ENCODE peak calls at places on chromosome 16, in five cellular contexts. H is IMR-90, N is mesendoderm, P is H9, Z is neuronal stem cell. X is an unnamed sample.

GRCh38 chr16:85286970-85287814 is 174.9 kb upstream of the CIBAR2 start:
- DNase-seq in Z (no peak), H (peak; percentile 65), P (no peak), N (no peak), X (peak; percentile 79)

GRCh38 chr16:59604331-59604730 is 870.2 kb upstream of the GOT2 start:
- DNase-seq in Z (no peak), H (peak; percentile 4), P (no peak), N (no peak), X (no peak)

GRCh38 chr16:67926181-67926742 is 5.4 kb downstream of the CTRL start:
- DNase-seq in Z (no peak), N (peak; percentile 36), P (no peak), H (peak; percentile 30), X (no peak)

GRCh38 chr16:86713021-86713631 is 134.8 kb downstream of the FOXL1 start:
- DNase-seq in H (no peak), N (no peak), P (no peak), Z (no peak), X (no peak)

GRCh38 chr16:56600398-56600999 is 7.9 kb upstream of the MT2A start:
- DNase-seq in N (peak; percentile 55), P (no peak), Z (no peak), H (peak; percentile 66), X (peak; percentile 59)

GRCh38 chr16:47713225-47713595 is 252.1 kb downstream of the PHKB start:
- DNase-seq in H (peak; percentile 95), Z (no peak), N (no peak), P (no peak), X (peak; percentile 82)

GRCh38 chr16:17211797-17212196 is 259.0 kb downstream of the XYLT1 start:
- DNase-seq in H (no peak), Z (peak; percentile 36), N (peak; percentile 87), P (peak; percentile 70), X (no peak)

GRCh38 chr16:89402962-89403361 is 87.4 kb downstream of the ANKRD11 start:
- DNase-seq in Z (no peak), P (no peak), H (no peak), N (no peak), X (no peak)

GRCh38 chr16:50881331-50881830 is 139.5 kb downstream of the CYLD start:
- DNase-seq in P (peak; percentile 17), H (no peak), Z (no peak), N (peak; percentile 66), X (no peak)

GRCh38 chr16:11188801-11189740 is 66.9 kb downstream of the SOCS1 start:
- DNase-seq in N (no peak), P (no peak), H (no peak), Z (no peak), X (no peak)

GRCh38 chr16:61007694-61008093 is 1028.5 kb downstream of the CDH8 start:
- DNase-seq in P (no peak), H (no peak), Z (no peak), N (no peak), X (no peak)

GRCh38 chr16:81779540-81780320 is 639 bp downstream of the PLCG2 start:
- DNase-seq in H (no peak), P (no peak), Z (no peak), N (no peak), X (peak; percentile 18)

GRCh38 chr16:28977703-28978641 is 3.4 kb downstream of the SPNS1 start:
- DNase-seq in H (no peak), Z (no peak), N (peak; percentile 47), P (peak; percentile 66), X (no peak)

GRCh38 chr16:66695474-66695934 is 1.0 kb downstream of the CMTM4 start:
- DNase-seq in N (no peak), P (no peak), H (no peak), Z (no peak), X (no peak)

GRCh38 chr16:24971718-24972117 is 43.5 kb downstream of the ARHGAP17 start:
- DNase-seq in Z (no peak), H (no peak), P (no peak), N (no peak), X (no peak)

GRCh38 chr16:77993586-77993985 is 28.8 kb upstream of the CLEC3A start:
- DNase-seq in Z (no peak), H (peak; percentile 35), N (peak; percentile 86), P (no peak), X (peak; percentile 78)

GRCh38 chr16:72094266-72094610 is 591 bp downstream of the DHX38 start:
- DNase-seq in P (no peak), Z (no peak), N (peak; percentile 49), H (no peak), X (no peak)

GRCh38 chr16:22641030-22641671 is 130.5 kb downstream of the NPIPB5 start:
- DNase-seq in Z (peak; percentile 38), H (peak; percentile 49), N (peak; percentile 50), P (peak; percentile 60), X (peak; percentile 19)

GRCh38 chr16:22206847-22207714 is 1.0 kb downstream of the EEF2K start:
- DNase-seq in H (peak; percentile 57), P (peak; percentile 50), N (no peak), Z (no peak), X (peak; percentile 57)

GRCh38 chr16:76345093-76345735 is 68.0 kb downstream of the CNTNAP4 start:
- DNase-seq in P (no peak), Z (no peak), N (peak; percentile 59), H (no peak), X (peak; percentile 91)

GRCh38 chr16:21205303-21205702 is 6.1 kb downstream of the ZP2 start:
- DNase-seq in P (no peak), Z (no peak), N (no peak), H (no peak), X (no peak)

GRCh38 chr16:68229431-68230175 is 6.3 kb downstream of the ESRP2 start:
- DNase-seq in Z (no peak), N (peak; percentile 65), H (peak; percentile 65), P (peak; percentile 55), X (peak; percentile 69)

GRCh38 chr16:3819741-3820724 is 60.5 kb downstream of the CREBBP start:
- DNase-seq in H (peak; percentile 97), P (no peak), N (no peak), Z (no peak), X (peak; percentile 83)

GRCh38 chr16:3824121-3824795 is 56.3 kb downstream of the CREBBP start:
- DNase-seq in P (no peak), H (no peak), Z (no peak), N (no peak), X (no peak)

GRCh38 chr16:3825103-3825502 is 55.4 kb downstream of the CREBBP start:
- DNase-seq in P (no peak), H (peak; percentile 45), Z (no peak), N (no peak), X (peak; percentile 47)

GRCh38 chr16:3823427-3823826 is 57.1 kb downstream of the CREBBP start:
- DNase-seq in N (no peak), Z (no peak), P (no peak), H (no peak), X (no peak)

GRCh38 chr16:3822366-3823045 is 58.0 kb downstream of the CREBBP start:
- DNase-seq in N (no peak), H (peak; percentile 20), P (no peak), Z (no peak), X (no peak)
- H3K4ac ChIP-seq in N (no peak overlapping the region), H (no peak overlapping the region), P (no peak overlapping the region), Z (no peak overlapping the region), X (no peak overlapping the region)

GRCh38 chr16:73145166-73145565 is 97.2 kb upstream of the ZFHX3 start:
- DNase-seq in N (no peak), Z (no peak), P (no peak), H (no peak), X (no peak)
- H2BK5ac ChIP-seq in N (no peak overlapping the region), Z (no peak overlapping the region), P (no peak overlapping the region), H (no peak overlapping the region), X (no peak overlapping the region)

GRCh38 chr16:74734361-74735161 is 33.9 kb upstream of the MLKL start:
- DNase-seq in Z (peak; percentile 40), P (peak; percentile 76), N (peak; percentile 74), H (no peak), X (no peak)

GRCh38 chr16:74736531-74737157 is 36.0 kb upstream of the MLKL start:
- DNase-seq in H (no peak), Z (no peak), N (peak; percentile 58), P (no peak), X (no peak)

GRCh38 chr16:74735554-74735953 is 34.9 kb upstream of the MLKL start:
- DNase-seq in Z (no peak), H (no peak), N (no peak), P (no peak), X (no peak)

GRCh38 chr16:74732951-74733350 is 32.3 kb upstream of the MLKL start:
- DNase-seq in N (no peak), Z (no peak), H (no peak), P (peak; percentile 24), X (no peak)

DNA sequence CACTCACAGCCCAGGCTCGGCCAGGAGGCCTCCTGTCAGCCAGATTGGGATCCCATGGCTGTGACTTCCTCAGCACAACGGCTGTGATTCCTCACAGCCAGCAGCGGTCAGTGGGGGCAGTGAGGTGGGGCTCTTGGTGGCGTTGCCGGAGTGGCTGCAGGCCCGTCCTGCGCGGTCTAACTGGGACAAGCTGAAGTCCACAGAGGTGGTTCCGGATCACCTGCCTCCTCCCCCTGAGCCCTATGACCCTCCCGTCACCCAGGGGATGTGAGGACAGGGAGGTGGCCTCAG is 34.4 kb upstream of the MLKL start:
- DNase-seq in Z (no peak), P (peak; percentile 28), H (no peak), N (no peak), X (no peak)
- H4K8ac ChIP-seq in Z (no peak overlapping the region), P (no peak overlapping the region), H (peak overlapping the region; percentile 43), N (no peak overlapping the region), X (no peak overlapping the region)

GRCh38 chr16:1537138-1537577 is 3.7 kb downstream of the TMEM204 start:
- DNase-seq in N (no peak), P (no peak), Z (no peak), H (no peak), X (no peak)

GRCh38 chr16:1533443-1533951 is at the start of gene TMEM204:
- DNase-seq in Z (no peak), N (peak; percentile 55), H (peak; percentile 78), P (no peak), X (peak; percentile 72)

GRCh38 chr16:1536601-1537000 is 3.1 kb downstream of the TMEM204 start:
- DNase-seq in H (no peak), N (no peak), Z (no peak), P (no peak), X (no peak)

GRCh38 chr16:1534021-1535020 is 855 bp downstream of the TMEM204 start:
- DNase-seq in H (peak; percentile 11), P (no peak), N (no peak), Z (no peak), X (no peak)

DNA sequence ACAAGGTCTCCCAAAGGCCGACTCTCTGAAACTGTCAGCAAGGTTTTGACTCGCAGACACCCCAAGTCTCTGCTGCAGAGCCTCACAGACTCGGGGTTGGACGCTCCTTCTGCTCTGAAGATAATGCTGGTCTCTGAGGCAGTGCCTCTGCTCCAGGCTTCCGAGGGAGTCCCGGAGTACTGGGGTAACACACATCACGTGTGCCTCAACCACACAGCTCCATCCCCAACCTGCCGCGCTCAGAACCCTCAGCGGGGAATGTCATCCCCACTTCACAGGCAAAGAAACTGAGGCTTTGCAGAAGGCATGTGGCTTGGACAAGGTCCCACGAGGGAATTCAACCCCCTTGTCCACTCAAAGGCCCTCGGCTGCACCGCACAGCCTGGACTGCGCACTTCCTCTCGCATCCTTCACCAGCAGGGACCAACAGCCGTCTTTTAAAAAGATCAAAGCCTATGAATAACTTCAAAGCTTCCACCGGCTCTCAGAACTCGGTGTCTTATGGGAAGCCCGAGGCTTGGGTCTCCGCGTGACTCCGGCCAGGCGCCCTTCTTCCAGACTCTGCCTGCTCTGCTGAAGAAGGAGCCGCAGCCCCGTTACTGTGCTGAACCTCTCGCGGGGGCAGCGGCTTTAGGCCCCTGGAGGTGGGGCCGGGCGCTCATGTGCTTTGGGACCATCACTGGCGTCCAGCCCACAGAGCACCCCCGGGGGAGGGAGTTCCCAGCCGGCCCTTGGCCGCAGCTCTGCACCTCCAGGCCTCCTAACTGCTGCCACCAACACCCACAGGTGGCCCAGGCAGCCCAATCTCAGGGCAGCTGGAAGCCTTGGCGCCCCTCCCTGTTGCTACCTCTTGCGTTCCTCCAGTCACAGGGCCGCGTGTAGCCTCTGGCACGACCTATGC is 2.2 kb downstream of the TMEM204 start:
- DNase-seq in N (no peak), Z (no peak), P (no peak), H (no peak), X (no peak)
- H3K4ac ChIP-seq in N (no peak overlapping the region), Z (no peak overlapping the region), P (no peak overlapping the region), H (peak overlapping the region; percentile 1), X (no peak overlapping the region)

X was measured in mesenchymal stem cell.